ENCODE peak calls at places on chromosomes 3 and 15, in six cellular contexts. I, F, P, Z, H and V are unnamed samples.
A peak's percentile ranks its signal among the peaks of the same experiment; 100 is the strongest.

GRCh38 chr3:49805367-49805782 is 2.3 kb downstream of the INKA1 start:
- DNase-seq in I (no peak), F (peak; percentile 94), P (no peak), Z (no peak), H (no peak), V (peak; percentile 48)

GRCh38 chr3:13890377-13891016 is 10.6 kb upstream of the WNT7A start:
- DNase-seq in I (no peak), F (no peak), P (no peak), Z (no peak), H (no peak), V (peak; percentile 7)

GRCh38 chr3:37494206-37494605 is 319.8 kb upstream of the LRRFIP2 start:
- DNase-seq in I (no peak), F (no peak), P (no peak), Z (no peak), H (no peak), V (no peak)

GRCh38 chr3:61903931-61904657 is 342.7 kb downstream of the PTPRG start:
- DNase-seq in I (no peak), F (peak; percentile 68), P (no peak), Z (no peak), H (no peak), V (no peak)

GRCh38 chr15:90315276-90315982 is 36.7 kb upstream of the ZNF774 start:
- DNase-seq in I (no peak), F (peak; percentile 97), P (no peak), Z (no peak), H (no peak), V (no peak)

GRCh38 chr3:183377307-183377959 is 51.0 kb downstream of the MCF2L2 start:
- DNase-seq in I (no peak), F (no peak), P (no peak), Z (no peak), H (no peak), V (no peak)

GRCh38 chr15:50438251-50438650 is 14.0 kb downstream of the USP8 start:
- DNase-seq in I (no peak), F (no peak), P (no peak), Z (no peak), H (no peak), V (no peak)

GRCh38 chr3:88626426-88627120 is 476.8 kb downstream of the C3orf38 start:
- DNase-seq in I (no peak), F (no peak), P (no peak), Z (no peak), H (no peak), V (no peak)

GRCh38 chr15:48939686-48940085 is 24.0 kb downstream of the SHC4 start:
- DNase-seq in I (no peak), F (no peak), P (no peak), Z (peak; percentile 90), H (no peak), V (no peak)

GRCh38 chr3:125211523-125212095 is 939 bp downstream of the SLC12A8 start:
- DNase-seq in I (no peak), F (no peak), P (no peak), Z (no peak), H (no peak), V (no peak)

GRCh38 chr3:70543493-70543892 is 231.1 kb upstream of the MDFIC2 start:
- DNase-seq in I (no peak), F (no peak), P (no peak), Z (no peak), H (no peak), V (no peak)

GRCh38 chr15:69624816-69625215 is 172.2 kb downstream of the RPLP1 start:
- DNase-seq in I (no peak), F (no peak), P (no peak), Z (no peak), H (no peak), V (no peak)

GRCh38 chr3:94234177-94234788 is 171.4 kb downstream of the NSUN3 start:
- DNase-seq in I (no peak), F (no peak), P (peak; percentile 20), Z (peak; percentile 29), H (no peak), V (peak; percentile 10)

GRCh38 chr3:48439820-48440589 is at the start of the genes CCDC51 and TMA7:
- DNase-seq in I (peak; percentile 95), F (peak; percentile 99), P (peak; percentile 93), Z (peak; percentile 91), H (peak; percentile 97), V (peak; percentile 99)

GRCh38 chr15:80550219-80550909 is 144.7 kb upstream of the ABHD17C start:
- DNase-seq in I (no peak), F (no peak), P (no peak), Z (peak; percentile 90), H (no peak), V (no peak)

GRCh38 chr15:64267331-64267973 is 88.5 kb downstream of the CSNK1G1 start:
- DNase-seq in I (no peak), F (no peak), P (no peak), Z (no peak), H (no peak), V (no peak)

GRCh38 chr15:62927196-62927595 is 115.4 kb upstream of the TPM1 start:
- DNase-seq in I (no peak), F (no peak), P (no peak), Z (peak; percentile 73), H (no peak), V (no peak)

GRCh38 chr15:54808321-54808720 is 388.4 kb downstream of the RSL24D1 start:
- DNase-seq in I (no peak), F (no peak), P (no peak), Z (no peak), H (no peak), V (no peak)

GRCh38 chr3:14412831-14413380 is 10.5 kb downstream of the SLC6A6 start:
- DNase-seq in I (no peak), F (no peak), P (no peak), Z (no peak), H (no peak), V (no peak)